ENCODE peak calls at places on chromosome 5, in four cellular contexts. T, W, H and G are unnamed samples.

GRCh38 chr5:142794527-142794926 is 24.4 kb downstream of the ARHGAP26 start:
- DNase-seq in T (no peak), H (no peak), W (no peak), G (no peak)

GRCh38 chr5:72938206-72938605 is 17.6 kb upstream of the FCHO2 start:
- DNase-seq in H (no peak), T (no peak), W (no peak), G (no peak)

GRCh38 chr5:134131578-134132350 is 17.3 kb downstream of the TCF7 start:
- DNase-seq in T (no peak), W (peak), H (peak), G (no peak)

GRCh38 chr5:63145167-63145566 is 566.5 kb downstream of the LRRC70 start:
- DNase-seq in W (no peak), T (no peak), H (no peak), G (no peak)

GRCh38 chr5:73678322-73678740 is 52.3 kb downstream of the ARHGEF28 start:
- DNase-seq in W (no peak), T (no peak), H (no peak), G (no peak)

GRCh38 chr5:129591508-129592160 is 131.5 kb downstream of the ADAMTS19 start:
- DNase-seq in T (peak), W (no peak), H (no peak), G (no peak)

GRCh38 chr5:27353970-27354369 is 315.6 kb upstream of the CDH9 start:
- DNase-seq in T (no peak), H (no peak), W (no peak), G (no peak)

GRCh38 chr5:141547488-141547887 is 58.6 kb downstream of the PCDHGC5 start:
- DNase-seq in H (no peak), W (no peak), T (no peak), G (no peak)

GRCh38 chr5:179259731-179260323 is 85.4 kb downstream of the ADAMTS2 start:
- DNase-seq in W (peak), T (no peak), H (no peak), G (no peak)

GRCh38 chr5:5372511-5372910 is 50.0 kb upstream of the ICE1 start:
- DNase-seq in H (no peak), T (no peak), W (no peak), G (no peak)

GRCh38 chr5:94778299-94778698 is 159.8 kb downstream of the SLF1 start:
- DNase-seq in W (no peak), H (no peak), T (no peak), G (no peak)

GRCh38 chr5:153714732-153715287 is 224.3 kb downstream of the GRIA1 start:
- DNase-seq in W (no peak), H (no peak), T (peak), G (peak)

GRCh38 chr5:43315697-43316096 is 2.5 kb upstream of the HMGCS1 start:
- DNase-seq in W (no peak), T (no peak), H (no peak), G (no peak)

GRCh38 chr5:176629853-176630680 is at the start of the genes EIF4E1B and SNCB:
- DNase-seq in T (peak), W (no peak), H (no peak), G (no peak)

GRCh38 chr5:133831506-133832224 is 136.8 kb downstream of the C5orf15 start:
- DNase-seq in H (no peak), T (peak), W (no peak), G (peak)

GRCh38 chr5:85049020-85049419 is 664.3 kb upstream of the EDIL3 start:
- DNase-seq in H (no peak), W (no peak), T (peak), G (peak)

GRCh38 chr5:612498-613424 is 621 bp downstream of the CEP72 start:
- DNase-seq in T (peak), H (no peak), W (no peak), G (peak)